ENCODE peak calls at places on chromosomes 2 and 18, in four cellular contexts. One of them, this sample, is unnamed.

GRCh38 chr2:8566788-8567468 is 114.9 kb upstream of the ID2 start:
- DNase-seq in IMR-90: no peak
- DNase-seq in H9: peak; percentile 12
- DNase-seq in mesenchymal stem cell: no peak
- DNase-seq in this sample: no peak

GRCh38 chr2:175806115-175806470 is 196.0 kb downstream of the LNPK start:
- DNase-seq in IMR-90: no peak
- DNase-seq in H9: peak; percentile 32
- DNase-seq in mesenchymal stem cell: peak; percentile 3
- DNase-seq in this sample: no peak

GRCh38 chr2:118530976-118531375 is 316.5 kb downstream of the EN1 start:
- DNase-seq in IMR-90: no peak
- DNase-seq in H9: no peak
- DNase-seq in mesenchymal stem cell: no peak
- DNase-seq in this sample: no peak

GRCh38 chr18:47251289-47252120 is at the start of gene SKOR2:
- DNase-seq in IMR-90: no peak
- DNase-seq in H9: peak; percentile 69
- DNase-seq in mesenchymal stem cell: no peak
- DNase-seq in this sample: no peak

GRCh38 chr2:163773276-163773675 is 37.5 kb upstream of the FIGN start:
- DNase-seq in IMR-90: no peak
- DNase-seq in H9: no peak
- DNase-seq in mesenchymal stem cell: no peak
- DNase-seq in this sample: no peak

GRCh38 chr2:198137733-198138132 is 333.3 kb downstream of the PLCL1 start:
- DNase-seq in IMR-90: no peak
- DNase-seq in H9: peak; percentile 50
- DNase-seq in mesenchymal stem cell: no peak
- DNase-seq in this sample: no peak

GRCh38 chr2:36981911-36982310 is 15.6 kb upstream of the STRN start:
- DNase-seq in IMR-90: no peak
- DNase-seq in H9: no peak
- DNase-seq in mesenchymal stem cell: no peak
- DNase-seq in this sample: no peak

GRCh38 chr2:6791682-6792081 is 74.0 kb downstream of the CMPK2 start:
- DNase-seq in IMR-90: no peak
- DNase-seq in H9: peak; percentile 69
- DNase-seq in mesenchymal stem cell: no peak
- DNase-seq in this sample: no peak

GRCh38 chr2:10278029-10278762 is 24.5 kb upstream of the HPCAL1 start:
- DNase-seq in IMR-90: peak; percentile 42
- DNase-seq in H9: no peak
- DNase-seq in mesenchymal stem cell: peak; percentile 23
- DNase-seq in this sample: no peak

GRCh38 chr2:178700922-178701342 is 106.3 kb downstream of the TTN start:
- DNase-seq in IMR-90: peak; percentile 35
- DNase-seq in H9: no peak
- DNase-seq in mesenchymal stem cell: peak; percentile 24
- DNase-seq in this sample: peak; percentile 1

DNA sequence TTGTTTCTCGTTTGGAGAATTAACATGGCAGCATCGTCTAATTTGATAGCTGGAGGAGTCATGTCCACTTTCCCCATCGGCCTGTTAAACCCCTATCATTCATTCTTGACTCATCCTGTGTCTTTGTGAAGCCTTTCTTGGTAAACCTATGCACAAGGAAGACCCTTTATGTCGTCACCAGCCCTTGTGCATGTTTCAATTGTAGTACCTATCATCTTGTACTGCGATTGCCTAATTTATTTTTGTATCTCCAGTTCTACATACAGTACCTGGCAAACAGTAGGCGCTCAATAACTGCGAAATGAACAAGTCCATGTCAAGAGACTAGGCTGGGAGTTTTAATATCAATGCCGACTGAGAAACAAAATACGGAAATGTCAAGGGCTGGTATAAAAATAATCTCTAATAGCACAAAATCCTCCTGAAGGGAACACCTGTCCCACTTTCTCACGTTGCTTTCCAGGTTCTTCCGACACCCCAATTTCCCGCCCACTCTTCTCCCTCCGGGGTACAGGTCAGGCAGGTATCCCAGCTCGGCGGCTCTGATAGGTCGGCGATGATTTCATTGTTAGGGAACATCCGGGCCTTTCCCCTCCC is 1.3 kb upstream of the PPM1B start:
- DNase-seq in IMR-90: no peak
- DNase-seq in H9: no peak
- DNase-seq in mesenchymal stem cell: no peak
- DNase-seq in this sample: no peak
- H3K4ac ChIP-seq in IMR-90: peak overlapping the region; percentile 29
- H3K4ac ChIP-seq in H9: no peak overlapping the region
- H3K4ac ChIP-seq in mesenchymal stem cell: no peak overlapping the region
- H3K4ac ChIP-seq in this sample: no peak overlapping the region

DNA sequence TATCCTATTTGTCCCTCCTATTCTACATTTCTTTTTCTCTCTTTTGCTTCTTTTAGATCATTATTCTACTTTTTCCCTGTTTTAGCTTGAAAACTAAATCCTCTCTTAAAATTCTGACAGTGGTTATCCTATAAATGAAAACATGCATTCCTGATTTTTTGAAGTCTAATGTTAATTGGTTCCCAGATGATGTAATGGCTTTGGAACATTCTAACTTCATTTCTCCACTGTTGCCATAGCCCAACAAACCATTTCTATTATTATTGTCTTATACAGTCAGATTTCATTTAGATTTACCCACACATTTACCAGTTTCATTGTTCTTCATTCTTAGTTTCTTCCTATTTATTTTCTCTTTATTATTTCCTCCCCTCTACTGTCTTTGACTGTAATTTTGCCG is 36.5 kb downstream of the SIGLEC15 start:
- DNase-seq in IMR-90: no peak
- DNase-seq in H9: no peak
- DNase-seq in mesenchymal stem cell: no peak
- DNase-seq in this sample: no peak
- H4K91ac ChIP-seq in IMR-90: no peak overlapping the region
- H4K91ac ChIP-seq in H9: no peak overlapping the region
- H4K91ac ChIP-seq in mesenchymal stem cell: no peak overlapping the region
- H4K91ac ChIP-seq in this sample: no peak overlapping the region

GRCh38 chr18:43933177-43933576 is 655.9 kb upstream of the SYT4 start:
- DNase-seq in IMR-90: no peak
- DNase-seq in H9: no peak
- DNase-seq in mesenchymal stem cell: no peak
- DNase-seq in this sample: no peak

GRCh38 chr18:43932140-43932539 is 654.9 kb upstream of the SYT4 start:
- DNase-seq in IMR-90: peak; percentile 13
- DNase-seq in H9: no peak
- DNase-seq in mesenchymal stem cell: peak; percentile 60
- DNase-seq in this sample: no peak

GRCh38 chr18:43934322-43935050 is 657.2 kb upstream of the SYT4 start:
- DNase-seq in IMR-90: no peak
- DNase-seq in H9: no peak
- DNase-seq in mesenchymal stem cell: peak; percentile 33
- DNase-seq in this sample: no peak

GRCh38 chr18:43935051-43935412 is 657.7 kb upstream of the SYT4 start:
- DNase-seq in IMR-90: peak; percentile 74
- DNase-seq in H9: no peak
- DNase-seq in mesenchymal stem cell: peak; percentile 94
- DNase-seq in this sample: no peak

GRCh38 chr18:43936176-43936575 is 658.9 kb upstream of the SYT4 start:
- DNase-seq in IMR-90: no peak
- DNase-seq in H9: no peak
- DNase-seq in mesenchymal stem cell: no peak
- DNase-seq in this sample: no peak
- H3K9ac ChIP-seq in IMR-90: no peak overlapping the region
- H3K9ac ChIP-seq in H9: no peak overlapping the region
- H3K9ac ChIP-seq in mesenchymal stem cell: peak overlapping the region; percentile 94
- H3K9ac ChIP-seq in this sample: no peak overlapping the region

GRCh38 chr2:236847023-236847422 is 238.7 kb upstream of the COPS8 start:
- DNase-seq in IMR-90: no peak
- DNase-seq in H9: peak; percentile 54
- DNase-seq in mesenchymal stem cell: no peak
- DNase-seq in this sample: no peak
- H3K4ac ChIP-seq in IMR-90: no peak overlapping the region
- H3K4ac ChIP-seq in H9: no peak overlapping the region
- H3K4ac ChIP-seq in mesenchymal stem cell: no peak overlapping the region
- H3K4ac ChIP-seq in this sample: no peak overlapping the region

GRCh38 chr2:97717618-97718005 is 4.2 kb downstream of the ZAP70 start:
- DNase-seq in IMR-90: no peak
- DNase-seq in H9: no peak
- DNase-seq in mesenchymal stem cell: no peak
- DNase-seq in this sample: no peak
- H4K91ac ChIP-seq in IMR-90: no peak overlapping the region
- H4K91ac ChIP-seq in H9: no peak overlapping the region
- H4K91ac ChIP-seq in mesenchymal stem cell: no peak overlapping the region
- H4K91ac ChIP-seq in this sample: no peak overlapping the region